ENCODE peak calls at places on chromosome 1, in six cellular contexts. K, L, A, T, W and B are unnamed samples.

GRCh38 chr1:38029725-38030511 is 16.7 kb downstream of the POU3F1 start:
- DNase-seq in L (peak; percentile 23), A (peak; percentile 75), T (no peak), W (no peak), K (no peak), B (no peak)

GRCh38 chr1:226002667-226003501 is 3.7 kb upstream of the SDE2 start:
- DNase-seq in L (no peak), K (peak; percentile 83), A (peak; percentile 67), T (no peak), W (peak; percentile 70), B (peak; percentile 56)

GRCh38 chr1:21541835-21542234 is 32.6 kb downstream of the ALPL start:
- DNase-seq in K (peak; percentile 76), A (peak; percentile 80), W (no peak), L (no peak), T (peak; percentile 20), B (no peak)

GRCh38 chr1:244843148-244843978 is 7.9 kb downstream of the COX20 start:
- DNase-seq in L (no peak), W (no peak), K (no peak), T (no peak), A (no peak), B (no peak)

GRCh38 chr1:206114692-206115430 is 2.3 kb downstream of the AVPR1B start:
- DNase-seq in A (peak; percentile 35), K (no peak), T (no peak), W (no peak), L (no peak), B (peak; percentile 27)

GRCh38 chr1:156104065-156104810 is 10.3 kb upstream of the LMNA start:
- DNase-seq in L (peak; percentile 83), T (no peak), W (peak; percentile 83), A (peak; percentile 92), K (peak; percentile 91), B (no peak)

GRCh38 chr1:33094971-33095604 is 14.1 kb downstream of the AZIN2 start:
- DNase-seq in T (peak; percentile 29), A (peak; percentile 83), W (peak; percentile 77), L (no peak), K (peak; percentile 55), B (no peak)

GRCh38 chr1:51666463-51666862 is 49.6 kb downstream of the OSBPL9 start:
- DNase-seq in T (no peak), L (no peak), K (no peak), W (no peak), A (peak; percentile 86), B (no peak)

GRCh38 chr1:247487057-247487456 is 29.2 kb upstream of the OR2B11 start:
- DNase-seq in K (no peak), L (peak; percentile 54), W (peak; percentile 24), T (peak; percentile 1), A (peak; percentile 43), B (peak; percentile 28)

GRCh38 chr1:51870603-51871350 is 7.8 kb downstream of the NRDC start:
- DNase-seq in A (no peak), L (no peak), W (no peak), K (no peak), T (no peak), B (no peak)

GRCh38 chr1:202805886-202806511 is 2.2 kb downstream of the KDM5B start:
- DNase-seq in A (peak; percentile 25), K (no peak), L (no peak), W (no peak), T (no peak), B (peak; percentile 45)

GRCh38 chr1:7620196-7620595 is 150.9 kb upstream of the VAMP3 start:
- DNase-seq in A (no peak), W (no peak), L (no peak), T (no peak), K (no peak), B (no peak)

DNA sequence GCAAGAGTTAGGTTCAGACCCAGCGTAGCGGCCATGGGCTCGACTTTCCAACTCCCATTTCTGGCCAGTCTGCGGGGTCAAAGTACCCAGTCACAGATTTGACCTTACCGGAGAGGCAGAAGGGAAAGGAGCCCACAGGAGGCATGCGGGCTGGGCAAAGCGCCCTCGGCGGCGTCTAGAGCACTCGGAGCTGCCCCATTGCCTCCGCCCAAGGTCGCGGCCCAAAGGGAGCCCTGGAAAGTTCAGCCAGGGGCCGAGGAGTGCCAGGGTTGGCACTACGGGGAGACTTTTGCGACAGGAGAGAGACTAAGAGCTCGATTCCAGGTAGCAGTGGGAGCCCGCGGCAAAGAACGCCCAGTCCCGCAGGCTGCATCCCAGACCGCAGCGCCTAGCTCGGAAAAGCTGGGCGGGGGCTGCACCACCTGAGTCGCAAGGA is 896 bp downstream of the KANK4 start:
- DNase-seq in L (no peak), T (no peak), W (no peak), K (no peak), A (no peak), B (no peak)
- H3K4me3 ChIP-seq in L (no peak overlapping the region), T (no peak overlapping the region), W (peak overlapping the region; percentile 44), K (peak overlapping the region; percentile 67), A (peak overlapping the region; percentile 47), B (no peak overlapping the region)

GRCh38 chr1:114345930-114346479 is 165.0 kb downstream of the TRIM33 start:
- DNase-seq in W (peak; percentile 24), L (no peak), K (no peak), A (peak; percentile 46), T (no peak), B (no peak)
- H3K4me3 ChIP-seq in W (peak overlapping the region; percentile 35), L (peak overlapping the region; percentile 54), K (peak overlapping the region; percentile 69), A (peak overlapping the region; percentile 9), T (peak overlapping the region; percentile 59), B (peak overlapping the region; percentile 43)

GRCh38 chr1:47621483-47621882 is 183.6 kb downstream of the FOXD2 start:
- DNase-seq in T (no peak), A (no peak), W (peak; percentile 1), K (peak; percentile 10), L (no peak), B (no peak)

GRCh38 chr1:47621977-47622376 is 184.1 kb downstream of the FOXD2 start:
- DNase-seq in K (peak; percentile 7), L (no peak), W (no peak), A (no peak), T (no peak), B (no peak)

GRCh38 chr1:47627016-47627415 is 189.2 kb downstream of the FOXD2 start:
- DNase-seq in T (no peak), A (no peak), L (no peak), K (peak; percentile 10), W (peak; percentile 6), B (no peak)

GRCh38 chr1:47624531-47624930 is 186.7 kb downstream of the FOXD2 start:
- DNase-seq in A (no peak), T (no peak), K (peak; percentile 10), L (no peak), W (peak; percentile 58), B (peak; percentile 17)

DNA sequence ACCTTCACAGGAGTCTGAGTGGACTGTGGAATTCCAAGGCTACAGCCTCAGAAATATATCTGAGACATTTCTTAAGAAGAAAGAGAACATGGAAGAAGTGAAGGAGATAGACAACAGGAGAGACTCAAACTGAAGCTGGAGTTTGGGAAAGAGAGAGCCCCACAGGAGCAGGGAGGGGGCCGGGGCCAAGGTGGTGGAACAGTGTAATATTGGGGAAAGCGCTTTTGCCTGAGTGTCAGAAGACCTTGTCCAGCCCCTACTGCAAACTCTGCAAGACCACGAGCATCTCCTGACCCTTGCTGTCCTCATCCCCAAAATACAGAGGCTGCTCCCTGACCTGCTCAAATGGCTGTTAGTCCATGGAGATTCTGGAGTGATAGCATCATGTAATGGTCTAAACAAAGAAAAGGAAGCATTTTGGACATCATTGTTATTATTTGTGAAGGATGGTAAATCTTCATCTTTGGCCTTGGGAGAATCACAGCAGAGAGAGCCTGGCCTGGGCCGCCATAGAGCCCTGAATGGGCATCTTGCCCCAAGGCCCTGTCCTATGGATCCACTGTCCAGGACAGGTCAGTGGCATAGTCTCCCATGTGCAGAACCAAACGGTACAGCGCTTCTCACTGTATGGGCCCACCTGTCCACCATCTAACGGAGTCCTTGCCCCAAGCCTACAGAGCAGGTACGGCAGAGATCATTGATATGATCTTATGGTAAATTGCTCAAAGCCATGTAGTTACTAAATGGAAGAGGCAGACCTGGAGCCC is 185.5 kb downstream of the FOXD2 start:
- DNase-seq in A (no peak), W (no peak), T (no peak), K (peak; percentile 13), L (no peak), B (no peak)
- H3K4me3 ChIP-seq in A (no peak overlapping the region), W (no peak overlapping the region), T (no peak overlapping the region), K (no peak overlapping the region), L (no peak overlapping the region), B (no peak overlapping the region)

GRCh38 chr1:119947468-119947867 is 51.2 kb upstream of the ADAM30 start:
- DNase-seq in A (peak; percentile 73), W (no peak), K (no peak), T (peak; percentile 81), L (no peak), B (no peak)
- H3K4me3 ChIP-seq in A (no peak overlapping the region), W (no peak overlapping the region), K (no peak overlapping the region), T (no peak overlapping the region), L (no peak overlapping the region), B (no peak overlapping the region)

GRCh38 chr1:54971317-54971791 is 9.1 kb upstream of the TMEM61 start:
- DNase-seq in T (no peak), L (no peak), K (no peak), A (no peak), W (no peak), B (no peak)
- H3K4me3 ChIP-seq in T (no peak overlapping the region), L (no peak overlapping the region), K (no peak overlapping the region), A (no peak overlapping the region), W (no peak overlapping the region), B (no peak overlapping the region)

GRCh38 chr1:111202366-111202706 is 1.9 kb upstream of the DENND2D start:
- DNase-seq in K (no peak), L (no peak), A (no peak), W (peak; percentile 56), T (no peak), B (no peak)
- H3K4me3 ChIP-seq in K (peak overlapping the region; percentile 96), L (peak overlapping the region; percentile 65), A (no peak overlapping the region), W (no peak overlapping the region), T (no peak overlapping the region), B (no peak overlapping the region)

GRCh38 chr1:65524931-65525296 is 104.4 kb downstream of the LEPR start:
- DNase-seq in K (no peak), L (no peak), W (no peak), A (no peak), T (no peak), B (no peak)
- H3K4me3 ChIP-seq in K (peak overlapping the region; percentile 79), L (no peak overlapping the region), W (peak overlapping the region; percentile 22), A (peak overlapping the region; percentile 39), T (peak overlapping the region; percentile 52), B (no peak overlapping the region)